ENCODE peak calls at places on chromosomes 16 and 17, in four cellular contexts. G, R, O and F are unnamed samples.

GRCh38 chr17:44269795-44270320 is 1.9 kb upstream of the SLC4A1 start:
- DNase-seq in O (no peak), R (no peak), G (no peak), F (no peak)

GRCh38 chr16:24771779-24772157 is 42.3 kb downstream of the TNRC6A start:
- DNase-seq in R (peak; percentile 31), O (no peak), G (no peak), F (no peak)

GRCh38 chr16:4709481-4709880 is 16.1 kb downstream of the NUDT16L1 start:
- DNase-seq in O (no peak), G (no peak), R (no peak), F (no peak)

GRCh38 chr16:67101683-67102082 is 8.1 kb upstream of the PHAF1 start:
- DNase-seq in R (no peak), O (no peak), G (no peak), F (no peak)

GRCh38 chr16:4652561-4652960 is 27.9 kb downstream of the MGRN1 start:
- DNase-seq in R (no peak), G (no peak), O (no peak), F (no peak)

GRCh38 chr17:83175551-83176271 is 96.3 kb downstream of the METRNL start:
- DNase-seq in O (no peak), R (no peak), G (no peak), F (no peak)

GRCh38 chr17:381941-382643 is 29.5 kb upstream of the RPH3AL start:
- DNase-seq in O (no peak), G (no peak), R (no peak), F (no peak)

GRCh38 chr17:81480140-81480917 is 32.3 kb downstream of the ACTG1 start:
- DNase-seq in O (peak; percentile 80), G (no peak), R (peak; percentile 80), F (no peak)

GRCh38 chr17:15909481-15909991 is 35.4 kb upstream of the ADORA2B start:
- DNase-seq in R (no peak), O (no peak), G (no peak), F (no peak)

GRCh38 chr16:89573826-89574680 is 1.5 kb upstream of the CPNE7 start:
- DNase-seq in O (no peak), G (no peak), R (no peak), F (no peak)
- H3K4me3 ChIP-seq in O (peak overlapping the region; percentile 66), G (peak overlapping the region; percentile 55), R (no peak overlapping the region), F (peak overlapping the region; percentile 42)

DNA sequence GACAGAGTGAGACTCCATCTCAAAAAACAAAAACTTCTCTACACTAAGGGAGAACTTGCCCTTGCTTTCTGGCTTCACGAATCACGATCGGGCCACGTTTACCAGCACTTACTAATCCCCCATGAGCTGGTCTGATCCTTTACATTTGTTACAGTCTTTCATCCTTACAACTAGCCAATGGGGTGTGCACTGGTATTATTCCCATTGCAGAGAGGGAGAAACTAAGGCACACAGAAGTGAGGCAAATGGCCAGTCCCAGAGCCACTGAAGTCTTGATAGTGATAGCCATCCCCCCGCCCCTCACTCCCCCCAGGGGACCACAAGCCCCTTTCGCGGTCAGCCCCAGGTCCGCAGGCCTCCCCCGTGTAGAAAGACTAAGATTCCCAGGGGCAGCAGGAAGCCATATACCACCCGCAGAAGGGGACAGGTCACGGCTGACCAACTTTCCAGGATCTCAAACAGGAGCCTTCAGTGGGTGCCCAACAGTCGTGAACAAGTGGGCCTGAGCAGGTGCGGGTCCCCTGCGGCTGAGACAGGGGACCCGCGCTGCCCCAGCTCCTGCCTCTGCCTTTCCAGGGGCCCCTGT is 828 bp downstream of the NATD1 start:
- DNase-seq in R (no peak), G (no peak), O (no peak), F (no peak)
- H3K27ac ChIP-seq in R (peak overlapping the region; percentile 14), G (no peak overlapping the region), O (no peak overlapping the region), F (peak overlapping the region; percentile 79)

GRCh38 chr17:70555723-70556122 is 386.4 kb downstream of the KCNJ2 start:
- DNase-seq in R (no peak), G (no peak), O (no peak), F (no peak)

GRCh38 chr17:70552982-70553334 is 383.6 kb downstream of the KCNJ2 start:
- DNase-seq in R (no peak), O (no peak), G (no peak), F (no peak)

DNA sequence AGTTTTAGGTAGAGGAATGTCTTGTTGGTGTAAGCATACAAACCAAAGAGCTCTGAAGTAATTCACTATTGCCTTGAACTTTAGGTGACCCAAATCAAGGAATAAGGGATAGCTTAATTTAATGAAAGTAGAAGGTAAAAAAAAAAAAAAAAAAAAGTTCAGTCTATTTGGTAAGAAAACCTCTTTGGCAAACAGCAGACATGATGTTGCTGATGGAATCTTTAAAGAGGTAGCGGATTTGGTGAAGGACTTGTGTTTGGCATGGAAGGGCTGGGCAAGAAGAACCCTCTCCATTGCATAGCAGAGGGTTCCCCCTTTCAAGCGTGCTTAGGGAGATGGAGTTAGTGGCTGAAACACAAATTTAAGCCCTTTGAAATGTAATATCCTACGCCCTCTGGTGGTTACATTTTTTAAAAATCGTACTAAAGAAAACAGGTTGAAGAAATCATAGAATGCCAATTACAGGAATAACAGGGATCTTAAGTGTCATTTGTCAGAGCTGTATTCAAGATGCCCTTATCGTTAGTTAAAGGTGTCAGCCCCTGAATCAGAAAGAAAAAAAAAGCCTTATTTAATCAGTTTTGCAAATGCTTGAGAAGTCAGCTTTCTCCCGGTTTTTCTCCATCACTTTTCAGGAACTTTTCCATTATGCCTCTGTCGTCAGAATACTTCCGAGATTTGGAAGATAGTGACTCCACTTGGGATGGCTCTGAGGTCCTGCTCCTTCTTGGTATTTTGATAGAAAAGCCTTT is 383.1 kb downstream of the KCNJ2 start:
- DNase-seq in G (no peak), R (peak; percentile 65), O (peak; percentile 58), F (no peak)
- H3K4me3 ChIP-seq in G (no peak overlapping the region), R (no peak overlapping the region), O (no peak overlapping the region), F (no peak overlapping the region)

GRCh38 chr17:62964506-62964905 is 1.5 kb upstream of the TANC2 start:
- DNase-seq in G (no peak), R (no peak), O (no peak), F (no peak)

GRCh38 chr17:62966426-62967110 is 533 bp downstream of the TANC2 start:
- DNase-seq in O (peak; percentile 15), R (peak; percentile 22), G (no peak), F (no peak)

GRCh38 chr17:62965149-62965648 is 836 bp upstream of the TANC2 start:
- DNase-seq in R (no peak), O (no peak), G (no peak), F (no peak)

GRCh38 chr17:62967111-62967449 is 1.0 kb downstream of the TANC2 start:
- DNase-seq in O (no peak), R (no peak), G (no peak), F (no peak)

DNA sequence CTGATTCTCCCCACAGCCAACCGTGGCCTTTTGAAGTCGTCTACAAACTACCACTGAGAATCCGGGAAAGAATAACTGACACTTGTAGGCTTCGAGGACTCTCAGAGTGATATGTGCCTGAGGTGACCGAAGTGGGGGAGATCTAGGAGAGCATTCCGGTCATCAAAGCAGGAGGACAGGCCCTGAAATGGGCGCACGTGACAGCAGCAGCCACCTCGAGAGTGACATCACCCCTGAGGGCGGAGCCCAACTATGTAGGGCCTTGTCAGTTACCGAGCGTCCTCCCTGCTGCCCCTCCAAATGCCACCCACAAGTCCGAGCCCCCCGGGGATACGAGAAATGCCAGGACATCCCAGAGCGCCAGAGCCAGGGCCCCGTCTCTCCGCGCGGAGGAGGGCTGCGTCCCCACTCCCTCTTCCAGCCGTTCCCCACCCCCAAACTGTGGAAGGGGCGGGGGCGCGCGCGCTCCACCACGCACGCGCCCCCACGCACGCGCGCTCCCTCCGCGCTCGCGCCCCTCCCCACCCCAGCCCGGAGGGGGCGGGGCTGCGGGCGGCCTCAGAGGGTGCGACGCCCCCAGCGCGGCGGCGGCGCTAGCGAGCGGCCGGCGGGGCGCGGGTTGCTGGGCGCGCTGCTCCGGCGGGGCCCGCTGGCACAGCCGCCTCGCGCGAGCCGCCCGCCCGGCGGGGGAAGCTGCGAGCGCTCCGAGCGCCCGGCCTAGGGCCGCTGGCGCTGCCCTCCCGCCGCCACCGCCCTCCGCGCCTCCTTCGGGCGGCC is at the start of gene TANC2:
- DNase-seq in O (peak; percentile 82), R (peak; percentile 87), G (peak; percentile 77), F (peak; percentile 89)
- H3K27ac ChIP-seq in O (peak within 1 kb of the TSS; percentile 46), R (peak within 1 kb of the TSS; percentile 97), G (peak within 1 kb of the TSS; percentile 85), F (peak within 1 kb of the TSS; percentile 82)

GRCh38 chr17:7885357-7886226 is 3.0 kb upstream of the CHD3 start:
- DNase-seq in R (peak; percentile 53), O (peak; percentile 51), G (peak; percentile 27), F (peak; percentile 81)
- H3K4me3 ChIP-seq in R (peak overlapping the region; percentile 90), O (peak overlapping the region; percentile 87), G (peak overlapping the region; percentile 79), F (peak overlapping the region; percentile 92)